ENCODE peak calls at places on chromosomes 5 and 9, in four cellular contexts. R, U, E and A are unnamed samples.

GRCh38 chr5:172490739-172491461 is 36.6 kb upstream of the SH3PXD2B start:
- DNase-seq in E (no peak), R (no peak), U (no peak), A (no peak)

GRCh38 chr9:127801955-127802575 is 617 bp upstream of the FPGS start:
- DNase-seq in R (no peak), U (no peak), E (no peak), A (no peak)

GRCh38 chr5:135602882-135603721 is 24.3 kb upstream of the CXCL14 start:
- DNase-seq in U (no peak), E (no peak), R (no peak), A (no peak)

GRCh38 chr5:22242532-22242931 is 610.6 kb downstream of the CDH12 start:
- DNase-seq in E (peak; percentile 19), R (no peak), U (no peak), A (no peak)

GRCh38 chr9:91844170-91844569 is 105.9 kb downstream of the ROR2 start:
- DNase-seq in U (no peak), E (no peak), R (no peak), A (no peak)

GRCh38 chr9:78218890-78219289 is 17.0 kb upstream of the CEP78 start:
- DNase-seq in E (no peak), U (no peak), R (no peak), A (no peak)

GRCh38 chr5:424259-425110 is 18.5 kb upstream of the EXOC3 start:
- DNase-seq in R (peak; percentile 67), U (peak; percentile 88), E (no peak), A (peak; percentile 93)

GRCh38 chr5:132751971-132752580 is 4.8 kb downstream of the CCNI2 start:
- DNase-seq in R (no peak), U (no peak), E (no peak), A (no peak)

GRCh38 chr5:142543951-142544753 is 141.7 kb downstream of the FGF1 start:
- DNase-seq in R (no peak), E (no peak), U (no peak), A (no peak)

GRCh38 chr5:2258861-2259260 is 376.1 kb upstream of the IRX4 start:
- DNase-seq in U (no peak), R (no peak), E (no peak), A (no peak)

GRCh38 chr9:36802171-36802920 is 229.7 kb downstream of the MELK start:
- DNase-seq in R (no peak), E (no peak), U (no peak), A (no peak)

GRCh38 chr5:65861830-65862241 is 64.5 kb upstream of the ERBIN start:
- DNase-seq in E (peak; percentile 3), R (no peak), U (no peak), A (no peak)

GRCh38 chr5:135225856-135226560 is 173.0 kb downstream of the MACROH2A1 start:
- DNase-seq in R (no peak), U (no peak), E (no peak), A (no peak)

GRCh38 chr9:121663591-121663990 is 12.2 kb downstream of the DAB2IP start:
- DNase-seq in E (no peak), U (no peak), R (no peak), A (no peak)

GRCh38 chr5:126846756-126847155 is 69.8 kb downstream of the LMNB1 start:
- DNase-seq in E (no peak), U (no peak), R (no peak), A (no peak)

GRCh38 chr5:65247594-65247993 is 234.1 kb downstream of the ADAMTS6 start:
- DNase-seq in U (no peak), E (no peak), R (no peak), A (no peak)

GRCh38 chr5:167661605-167662004 is 629.8 kb upstream of the WWC1 start:
- DNase-seq in U (no peak), E (no peak), R (no peak), A (no peak)

GRCh38 chr5:43422143-43422542 is 10.0 kb upstream of the CCL28 start:
- DNase-seq in R (no peak), E (peak; percentile 17), U (no peak), A (no peak)

GRCh38 chr5:43567967-43568366 is 11.1 kb upstream of the PAIP1 start:
- DNase-seq in E (no peak), R (no peak), U (no peak), A (no peak)

GRCh38 chr5:179794171-179794570 is 385 bp downstream of the LTC4S start:
- DNase-seq in R (no peak), U (no peak), E (no peak), A (no peak)

GRCh38 chr5:106508894-106509293 is 1161.8 kb downstream of the EFNA5 start:
- DNase-seq in U (no peak), R (no peak), E (no peak), A (no peak)

GRCh38 chr9:32508728-32509127 is 17.3 kb downstream of the RIGI start:
- DNase-seq in E (no peak), R (no peak), U (no peak), A (no peak)

GRCh38 chr9:77011973-77012817 is 7.3 kb upstream of the FOXB2 start:
- DNase-seq in E (no peak), U (peak; percentile 78), R (peak; percentile 33), A (no peak)

GRCh38 chr9:70049236-70049635 is 5.6 kb downstream of the MAMDC2 start:
- DNase-seq in E (no peak), R (no peak), U (no peak), A (no peak)

GRCh38 chr5:84634256-84634655 is 249.6 kb upstream of the EDIL3 start:
- DNase-seq in E (no peak), R (no peak), U (no peak), A (no peak)

GRCh38 chr5:113330533-113331200 is 104.1 kb downstream of the TSSK1B start:
- DNase-seq in E (peak; percentile 33), U (peak; percentile 37), R (peak; percentile 18), A (peak; percentile 22)

GRCh38 chr5:154479944-154480750 is 2.1 kb upstream of the HAND1 start:
- DNase-seq in U (no peak), E (no peak), R (no peak), A (no peak)